ENCODE peak calls at places on chromosomes 4 and X, in seven cellular contexts. M is psoas muscle, T is BE2C, I is ovary, Q is HFF-Myc, W is nephron progenitor cell, J is globus pallidus. R is an unnamed sample.

GRCh38 chr4:38752393-38752961 is 30.3 kb downstream of the TLR10 start:
- DNase-seq in M (no peak), T (no peak), I (no peak), Q (no peak), W (no peak), J (no peak), R (no peak)

GRCh38 chr4:118173126-118173525 is 138.8 kb downstream of the NDST3 start:
- DNase-seq in M (no peak), T (no peak), I (no peak), Q (no peak), W (no peak), J (no peak), R (no peak)

GRCh38 chr4:127667772-127668171 is 35.0 kb downstream of the INTU start:
- DNase-seq in M (no peak), T (no peak), I (no peak), Q (no peak), W (no peak), J (no peak), R (no peak)

GRCh38 chrX:9687899-9688298 is 77.7 kb downstream of the GPR143 start:
- DNase-seq in M (no peak), T (no peak), I (no peak), Q (no peak), W (no peak), J (no peak), R (no peak)

GRCh38 chr4:15303052-15303641 is 124.7 kb upstream of the C1QTNF7 start:
- DNase-seq in M (no peak), T (no peak), I (peak; percentile 20), Q (peak; percentile 63), W (no peak), J (no peak), R (no peak)

GRCh38 chrX:55389376-55389775 is 62.6 kb upstream of the MAGEH1 start:
- DNase-seq in M (no peak), T (no peak), I (no peak), Q (no peak), W (no peak), J (no peak), R (no peak)

GRCh38 chr4:55636622-55636999 is 513 bp upstream of the NMU start:
- DNase-seq in M (no peak), T (no peak), I (no peak), Q (no peak), W (peak; percentile 11), J (no peak), R (no peak)

GRCh38 chrX:101230636-101231035 is 11.1 kb downstream of the DRP2 start:
- DNase-seq in M (no peak), T (no peak), I (no peak), Q (no peak), W (no peak), J (no peak), R (no peak)

GRCh38 chr4:4784379-4784778 is 75.1 kb upstream of the MSX1 start:
- DNase-seq in M (no peak), T (peak; percentile 79), I (no peak), Q (no peak), W (no peak), J (no peak), R (no peak)

GRCh38 chr4:24805566-24805965 is 10.2 kb downstream of the SOD3 start:
- DNase-seq in M (no peak), T (no peak), I (no peak), Q (no peak), W (no peak), J (no peak), R (no peak)

GRCh38 chrX:53481816-53482485 is 47.8 kb upstream of the HSD17B10 start:
- DNase-seq in M (peak; percentile 18), T (peak; percentile 65), I (peak; percentile 18), Q (peak; percentile 19), W (peak; percentile 47), J (peak; percentile 26), R (no peak)

GRCh38 chrX:97401154-97401553 is 517.4 kb downstream of the RPA4 start:
- DNase-seq in M (no peak), T (no peak), I (no peak), Q (no peak), W (no peak), J (no peak), R (no peak)

GRCh38 chrX:26845051-26845450 is 618.1 kb downstream of the PPP4R3C start:
- DNase-seq in M (no peak), T (no peak), I (no peak), Q (no peak), W (no peak), J (no peak), R (no peak)

GRCh38 chr4:177047070-177047850 is 254.5 kb upstream of the VEGFC start:
- DNase-seq in M (peak; percentile 40), T (peak; percentile 78), I (peak; percentile 51), Q (peak; percentile 67), W (peak; percentile 77), J (peak; percentile 67), R (no peak)

GRCh38 chr4:42953316-42953715 is 60.8 kb downstream of the GRXCR1 start:
- DNase-seq in M (no peak), T (no peak), I (no peak), Q (no peak), W (no peak), J (no peak), R (no peak)

GRCh38 chr4:53617101-53617680 is 25.9 kb upstream of the LNX1 start:
- DNase-seq in M (no peak), T (no peak), I (no peak), Q (no peak), W (no peak), J (no peak), R (no peak)

GRCh38 chr4:145567471-145567870 is 51.7 kb upstream of the MMAA start:
- DNase-seq in M (no peak), T (no peak), I (no peak), Q (no peak), W (no peak), J (no peak), R (no peak)

GRCh38 chrX:129115104-129115503 is 408.2 kb downstream of the SMARCA1 start:
- DNase-seq in M (no peak), T (peak; percentile 56), I (no peak), Q (no peak), W (peak; percentile 38), J (no peak), R (no peak)